ENCODE peak calls at places on chromosomes 4 and X, in five cellular contexts. D, O, X, K and H are unnamed samples.

GRCh38 chr4:82436130-82436529 is 5.7 kb downstream of the ENOPH1 start:
- DNase-seq in O (no peak), D (no peak), K (no peak), X (no peak), H (no peak)

GRCh38 chrX:40778861-40779575 is 43.7 kb upstream of the MED14 start:
- DNase-seq in X (peak; percentile 54), K (no peak), D (peak; percentile 60), O (no peak), H (peak; percentile 57)

GRCh38 chrX:12814434-12814833 is 23.2 kb downstream of the PRPS2 start:
- DNase-seq in O (no peak), K (peak; percentile 69), X (peak; percentile 66), D (peak; percentile 71), H (peak; percentile 64)

GRCh38 chrX:71095971-71096701 is 485 bp downstream of the FOXO4 start:
- DNase-seq in K (no peak), D (no peak), X (peak; percentile 47), O (no peak), H (peak; percentile 34)

GRCh38 chr4:79684516-79684915 is 276.5 kb upstream of the GK2 start:
- DNase-seq in X (no peak), O (no peak), K (no peak), D (no peak), H (no peak)

GRCh38 chr4:71609159-71609558 is 174.7 kb downstream of the GC start:
- DNase-seq in X (no peak), K (no peak), D (peak; percentile 51), O (no peak), H (peak; percentile 42)

GRCh38 chr4:3683077-3683743 is 83.0 kb upstream of the ADRA2C start:
- DNase-seq in O (no peak), K (no peak), X (no peak), D (no peak), H (no peak)

GRCh38 chr4:115770046-115770543 is 656.7 kb upstream of the NDST4 start:
- DNase-seq in X (no peak), D (no peak), O (no peak), K (no peak), H (no peak)

GRCh38 chr4:166277851-166278250 is 404.8 kb downstream of the TLL1 start:
- DNase-seq in O (no peak), D (no peak), X (no peak), K (no peak), H (no peak)

GRCh38 chr4:108991929-108992328 is 229.1 kb upstream of the ETNPPL start:
- DNase-seq in K (no peak), X (peak; percentile 15), D (peak; percentile 67), O (no peak), H (peak; percentile 51)

GRCh38 chr4:142142403-142142802 is 506.0 kb downstream of the IL15 start:
- DNase-seq in O (no peak), X (no peak), K (no peak), D (peak; percentile 28), H (no peak)

GRCh38 chrX:27976284-27976683 is 5.0 kb downstream of the DCAF8L1 start:
- DNase-seq in O (no peak), D (peak; percentile 60), X (peak; percentile 43), K (no peak), H (no peak)

GRCh38 chrX:136310411-136310810 is 9.6 kb downstream of the ADGRG4 start:
- DNase-seq in X (peak; percentile 2), O (no peak), K (no peak), D (peak; percentile 5), H (peak; percentile 69)

GRCh38 chr4:3009422-3009821 is 46.1 kb downstream of the GRK4 start:
- DNase-seq in X (peak; percentile 9), O (no peak), D (peak; percentile 17), K (peak; percentile 29), H (peak; percentile 78)

GRCh38 chr4:172147702-172148101 is 334.5 kb downstream of the GALNTL6 start:
- DNase-seq in X (peak; percentile 9), D (no peak), O (no peak), K (no peak), H (no peak)

GRCh38 chrX:155877288-155877687 is 3.9 kb upstream of the VAMP7 start:
- DNase-seq in O (no peak), K (peak; percentile 12), D (no peak), X (no peak), H (no peak)

GRCh38 chr4:124157781-124158180 is 554.8 kb downstream of the ANKRD50 start:
- DNase-seq in D (no peak), X (no peak), O (no peak), K (no peak), H (no peak)

GRCh38 chr4:13484749-13485345 is 707 bp upstream of the RAB28 start:
- DNase-seq in K (peak; percentile 49), D (peak; percentile 55), X (peak; percentile 43), O (no peak), H (no peak)

GRCh38 chrX:20066968-20067708 is 49.6 kb downstream of the MAP7D2 start:
- DNase-seq in D (peak; percentile 71), O (no peak), X (peak; percentile 67), K (peak; percentile 67), H (peak; percentile 72)

GRCh38 chrX:118251251-118251650 is 94.7 kb upstream of the WDR44 start:
- DNase-seq in X (peak; percentile 13), K (no peak), O (no peak), D (peak; percentile 46), H (no peak)

GRCh38 chrX:136205882-136206281 is 45.3 kb downstream of the MAP7D3 start:
- DNase-seq in X (no peak), O (no peak), D (no peak), K (no peak), H (no peak)

GRCh38 chr4:168150651-168151050 is 58.3 kb downstream of the ANXA10 start:
- DNase-seq in D (no peak), O (no peak), X (peak; percentile 53), K (no peak), H (no peak)

GRCh38 chrX:21996872-21997271 is 35.3 kb upstream of the PHEX start:
- DNase-seq in D (peak; percentile 86), O (no peak), X (peak; percentile 64), K (no peak), H (peak; percentile 57)

GRCh38 chrX:24333371-24333770 is 19.5 kb upstream of the SUPT20HL2 start:
- DNase-seq in O (no peak), D (no peak), X (peak; percentile 18), K (no peak), H (no peak)

GRCh38 chr4:129682586-129682985 is 586.6 kb downstream of the C4orf33 start:
- DNase-seq in K (no peak), D (no peak), O (no peak), X (no peak), H (no peak)

GRCh38 chr4:8015512-8015911 is 75.9 kb upstream of the AFAP1 start:
- DNase-seq in X (peak; percentile 40), D (peak; percentile 44), K (peak; percentile 3), O (no peak), H (no peak)

GRCh38 chr4:60611762-60612496 is 588.2 kb upstream of the ADGRL3 start:
- DNase-seq in D (peak; percentile 47), K (no peak), X (no peak), O (no peak), H (peak; percentile 70)

GRCh38 chr4:2441393-2442174 is 22.8 kb downstream of the CFAP99 start:
- DNase-seq in O (no peak), D (peak; percentile 69), K (peak; percentile 90), X (peak; percentile 51), H (peak; percentile 68)

DNA sequence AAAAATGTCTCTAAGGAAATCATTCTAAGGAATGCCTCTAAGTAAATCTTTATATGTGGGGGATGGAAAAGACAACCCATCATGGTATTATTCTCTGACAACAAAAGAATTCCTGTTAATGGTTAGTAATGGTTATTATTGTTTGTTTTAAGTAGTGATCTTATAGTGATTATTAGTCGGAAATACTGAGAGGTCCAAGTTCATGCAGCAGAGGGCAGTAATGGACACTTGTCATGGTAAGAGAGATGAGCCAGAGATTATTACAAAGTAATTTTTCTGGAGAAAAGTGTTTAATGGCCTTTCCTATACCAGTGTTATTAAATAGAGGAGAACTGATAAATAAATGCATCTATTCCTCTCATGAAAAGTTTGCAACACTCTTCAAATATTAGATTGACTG is 8.1 kb upstream of the DKK2 start:
- DNase-seq in O (no peak), D (peak; percentile 48), X (peak; percentile 27), K (peak; percentile 1), H (no peak)
- TF ChIP-seq CTCF in O (no peak), D (peak; percentile 33), X (no peak), K (peak; percentile 57), H (no peak)

GRCh38 chr4:59091376-59092142 is 1981.4 kb upstream of the IGFBP7 start:
- DNase-seq in K (no peak), D (no peak), O (no peak), X (no peak), H (no peak)

GRCh38 chr4:59094505-59094904 is 1984.3 kb upstream of the IGFBP7 start:
- DNase-seq in D (no peak), X (no peak), O (no peak), K (no peak), H (no peak)
- TF ChIP-seq CTCF in D (no peak), X (no peak), O (no peak), K (no peak), H (no peak)

GRCh38 chr4:112083587-112084347 is 61.5 kb upstream of the FAM241A start:
- DNase-seq in K (no peak), D (peak; percentile 32), O (no peak), X (no peak), H (peak; percentile 19)
- TF ChIP-seq CTCF in K (no peak), D (no peak), O (no peak), X (no peak), H (no peak)

GRCh38 chr4:24793219-24794005 is 2.0 kb upstream of the SOD3 start:
- DNase-seq in X (peak; percentile 40), O (no peak), D (peak; percentile 37), K (no peak), H (peak; percentile 54)
- TF ChIP-seq CTCF in X (peak; percentile 34), O (peak; percentile 8), D (peak; percentile 27), K (peak; percentile 21), H (peak; percentile 52)

GRCh38 chr4:140575489-140575888 is 6.7 kb upstream of the UCP1 start:
- DNase-seq in K (no peak), D (no peak), O (no peak), X (no peak), H (no peak)

GRCh38 chr4:140579278-140579677 is 10.5 kb upstream of the UCP1 start:
- DNase-seq in D (no peak), K (no peak), O (no peak), X (no peak), H (no peak)

GRCh38 chr4:140581078-140581477 is 12.3 kb upstream of the UCP1 start:
- DNase-seq in X (no peak), D (peak; percentile 5), O (no peak), K (no peak), H (no peak)
- TF ChIP-seq CTCF in X (no peak), D (no peak), O (no peak), K (no peak), H (no peak)

GRCh38 chr4:53015681-53016080 is 153.6 kb downstream of the RASL11B start:
- DNase-seq in D (peak; percentile 85), O (no peak), K (peak; percentile 42), X (peak; percentile 89), H (peak; percentile 34)
- TF ChIP-seq CTCF in D (peak; percentile 71), O (peak; percentile 57), K (peak; percentile 83), X (peak; percentile 78), H (peak; percentile 44)